ENCODE peak calls at places on chromosome 19, in six cellular contexts. One of them, this sample, is unnamed.

GRCh38 chr19:11041966-11042627 is 47.2 kb upstream of the LDLR start:
- DNase-seq in mesenchymal stem cell: no peak
- DNase-seq in IMR-90: no peak
- DNase-seq in H9: no peak
- DNase-seq in H1: no peak
- DNase-seq in trophoblast cell: no peak
- DNase-seq in this sample: no peak

GRCh38 chr19:29668746-29669609 is 3.7 kb downstream of the PLEKHF1 start:
- DNase-seq in mesenchymal stem cell: no peak
- DNase-seq in IMR-90: no peak
- DNase-seq in H9: no peak
- DNase-seq in H1: no peak
- DNase-seq in trophoblast cell: no peak
- DNase-seq in this sample: no peak

GRCh38 chr19:49684251-49684982 is 5.0 kb upstream of the ADM5 start:
- DNase-seq in mesenchymal stem cell: no peak
- DNase-seq in IMR-90: no peak
- DNase-seq in H9: peak
- DNase-seq in H1: peak
- DNase-seq in trophoblast cell: no peak
- DNase-seq in this sample: no peak

GRCh38 chr19:1168877-1169791 is 4.9 kb downstream of the SBNO2 start:
- DNase-seq in mesenchymal stem cell: peak
- DNase-seq in IMR-90: peak
- DNase-seq in H9: no peak
- DNase-seq in H1: no peak
- DNase-seq in trophoblast cell: peak
- DNase-seq in this sample: no peak

GRCh38 chr19:37933965-37934364 is 27.0 kb downstream of the SIPA1L3 start:
- DNase-seq in mesenchymal stem cell: peak
- DNase-seq in IMR-90: peak
- DNase-seq in H9: no peak
- DNase-seq in H1: no peak
- DNase-seq in trophoblast cell: peak
- DNase-seq in this sample: no peak

GRCh38 chr19:19214892-19215291 is 3.1 kb downstream of the NCAN start:
- DNase-seq in mesenchymal stem cell: peak
- DNase-seq in IMR-90: peak
- DNase-seq in H9: peak
- DNase-seq in H1: peak
- DNase-seq in trophoblast cell: peak
- DNase-seq in this sample: peak

GRCh38 chr19:15195987-15196682 is 4.7 kb downstream of the NOTCH3 start:
- DNase-seq in mesenchymal stem cell: no peak
- DNase-seq in IMR-90: no peak
- DNase-seq in H9: peak
- DNase-seq in H1: peak
- DNase-seq in trophoblast cell: peak
- DNase-seq in this sample: no peak

GRCh38 chr19:16382775-16383543 is 58.3 kb downstream of the KLF2 start:
- DNase-seq in mesenchymal stem cell: peak
- DNase-seq in IMR-90: peak
- DNase-seq in H9: peak
- DNase-seq in H1: peak
- DNase-seq in trophoblast cell: peak
- DNase-seq in this sample: peak

GRCh38 chr19:10192922-10193321 is 1.8 kb downstream of the DNMT1 start:
- DNase-seq in mesenchymal stem cell: no peak
- DNase-seq in IMR-90: no peak
- DNase-seq in H9: no peak
- DNase-seq in H1: no peak
- DNase-seq in trophoblast cell: peak
- DNase-seq in this sample: no peak

GRCh38 chr19:49684983-49685553 is 4.3 kb upstream of the ADM5 start:
- DNase-seq in mesenchymal stem cell: no peak
- DNase-seq in IMR-90: no peak
- DNase-seq in H9: no peak
- DNase-seq in H1: no peak
- DNase-seq in trophoblast cell: no peak
- DNase-seq in this sample: no peak

GRCh38 chr19:55690769-55691545 is 15.9 kb downstream of the EPN1 start:
- DNase-seq in mesenchymal stem cell: no peak
- DNase-seq in IMR-90: no peak
- DNase-seq in H9: no peak
- DNase-seq in H1: no peak
- DNase-seq in trophoblast cell: no peak
- DNase-seq in this sample: no peak

GRCh38 chr19:40611096-40611495 is 9.9 kb downstream of the LTBP4 start:
- DNase-seq in mesenchymal stem cell: no peak
- DNase-seq in IMR-90: no peak
- DNase-seq in H9: peak
- DNase-seq in H1: no peak
- DNase-seq in trophoblast cell: no peak
- DNase-seq in this sample: no peak

GRCh38 chr19:40613669-40614594 is 12.8 kb downstream of the LTBP4 start:
- DNase-seq in mesenchymal stem cell: peak
- DNase-seq in IMR-90: peak
- DNase-seq in H9: peak
- DNase-seq in H1: peak
- DNase-seq in trophoblast cell: peak
- DNase-seq in this sample: no peak

GRCh38 chr19:40614595-40615411 is 13.6 kb downstream of the LTBP4 start:
- DNase-seq in mesenchymal stem cell: peak
- DNase-seq in IMR-90: peak
- DNase-seq in H9: peak
- DNase-seq in H1: peak
- DNase-seq in trophoblast cell: peak
- DNase-seq in this sample: peak

GRCh38 chr19:40611900-40612698 is 10.9 kb downstream of the LTBP4 start:
- DNase-seq in mesenchymal stem cell: no peak
- DNase-seq in IMR-90: no peak
- DNase-seq in H9: no peak
- DNase-seq in H1: no peak
- DNase-seq in trophoblast cell: no peak
- DNase-seq in this sample: no peak

GRCh38 chr19:40612831-40613668 is 11.9 kb downstream of the LTBP4 start:
- DNase-seq in mesenchymal stem cell: peak
- DNase-seq in IMR-90: no peak
- DNase-seq in H9: peak
- DNase-seq in H1: peak
- DNase-seq in trophoblast cell: no peak
- DNase-seq in this sample: no peak
- H2BK5ac ChIP-seq in mesenchymal stem cell: no peak
- H2BK5ac ChIP-seq in IMR-90: peak
- H2BK5ac ChIP-seq in H9: no peak
- H2BK5ac ChIP-seq in H1: peak
- H2BK5ac ChIP-seq in trophoblast cell: peak
- H2BK5ac ChIP-seq in this sample: peak

DNA sequence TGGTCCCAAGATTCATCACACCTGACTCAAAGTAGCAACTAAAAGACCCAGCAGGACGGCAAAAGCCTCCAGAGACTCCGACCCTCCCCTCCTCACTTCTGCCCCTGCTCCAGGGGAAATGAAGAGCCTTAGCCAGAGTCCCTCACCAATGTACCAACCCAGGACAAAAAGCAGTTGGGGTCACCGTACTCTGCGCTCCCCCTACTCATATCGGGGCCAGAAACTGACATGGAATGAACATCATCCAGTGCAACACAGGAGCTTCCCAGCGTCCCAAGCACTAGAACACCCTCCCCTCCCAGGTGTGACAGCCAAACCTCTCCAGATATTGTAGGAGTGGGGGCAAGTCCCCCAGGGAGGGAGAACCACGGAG is 1.7 kb downstream of the EEF2 start:
- DNase-seq in mesenchymal stem cell: no peak
- DNase-seq in IMR-90: no peak
- DNase-seq in H9: no peak
- DNase-seq in H1: no peak
- DNase-seq in trophoblast cell: no peak
- DNase-seq in this sample: no peak
- H3K4ac ChIP-seq in mesenchymal stem cell: no peak
- H3K4ac ChIP-seq in IMR-90: no peak
- H3K4ac ChIP-seq in H9: no peak
- H3K4ac ChIP-seq in H1: no peak
- H3K4ac ChIP-seq in trophoblast cell: peak
- H3K4ac ChIP-seq in this sample: no peak

GRCh38 chr19:58563823-58564222 is 5.4 kb upstream of the UBE2M start:
- DNase-seq in mesenchymal stem cell: no peak
- DNase-seq in IMR-90: no peak
- DNase-seq in H9: no peak
- DNase-seq in H1: no peak
- DNase-seq in trophoblast cell: no peak
- DNase-seq in this sample: no peak

GRCh38 chr19:58562126-58563033 is 4.0 kb upstream of the UBE2M start:
- DNase-seq in mesenchymal stem cell: no peak
- DNase-seq in IMR-90: peak
- DNase-seq in H9: peak
- DNase-seq in H1: no peak
- DNase-seq in trophoblast cell: peak
- DNase-seq in this sample: no peak

GRCh38 chr19:58560921-58561320 is 2.5 kb upstream of the UBE2M start:
- DNase-seq in mesenchymal stem cell: no peak
- DNase-seq in IMR-90: no peak
- DNase-seq in H9: no peak
- DNase-seq in H1: no peak
- DNase-seq in trophoblast cell: no peak
- DNase-seq in this sample: no peak

GRCh38 chr19:58561373-58562125 is 3.1 kb upstream of the UBE2M start:
- DNase-seq in mesenchymal stem cell: no peak
- DNase-seq in IMR-90: no peak
- DNase-seq in H9: no peak
- DNase-seq in H1: no peak
- DNase-seq in trophoblast cell: peak
- DNase-seq in this sample: no peak

GRCh38 chr19:58563034-58563573 is 4.7 kb upstream of the UBE2M start:
- DNase-seq in mesenchymal stem cell: no peak
- DNase-seq in IMR-90: no peak
- DNase-seq in H9: peak
- DNase-seq in H1: no peak
- DNase-seq in trophoblast cell: no peak
- DNase-seq in this sample: no peak
- H2AFZ ChIP-seq in mesenchymal stem cell: no peak
- H2AFZ ChIP-seq in IMR-90: peak
- H2AFZ ChIP-seq in H9: no peak
- H2AFZ ChIP-seq in H1: no peak
- H2AFZ ChIP-seq in trophoblast cell: no peak
- H2AFZ ChIP-seq in this sample: no peak

GRCh38 chr19:45295873-45296272 is 26.8 kb downstream of the CKM start:
- DNase-seq in mesenchymal stem cell: no peak
- DNase-seq in IMR-90: no peak
- DNase-seq in H9: no peak
- DNase-seq in H1: no peak
- DNase-seq in trophoblast cell: no peak
- DNase-seq in this sample: no peak
- H2BK5ac ChIP-seq in mesenchymal stem cell: no peak
- H2BK5ac ChIP-seq in IMR-90: no peak
- H2BK5ac ChIP-seq in H9: no peak
- H2BK5ac ChIP-seq in H1: no peak
- H2BK5ac ChIP-seq in trophoblast cell: no peak
- H2BK5ac ChIP-seq in this sample: no peak

GRCh38 chr19:7904074-7905020 is 670 bp downstream of the MAP2K7 start:
- DNase-seq in mesenchymal stem cell: peak
- DNase-seq in IMR-90: no peak
- DNase-seq in H9: no peak
- DNase-seq in H1: no peak
- DNase-seq in trophoblast cell: peak
- DNase-seq in this sample: no peak

GRCh38 chr19:7901337-7901736 is 2.3 kb upstream of the MAP2K7 start:
- DNase-seq in mesenchymal stem cell: no peak
- DNase-seq in IMR-90: no peak
- DNase-seq in H9: no peak
- DNase-seq in H1: no peak
- DNase-seq in trophoblast cell: no peak
- DNase-seq in this sample: no peak

GRCh38 chr19:7902796-7903243 is 857 bp upstream of the MAP2K7 start:
- DNase-seq in mesenchymal stem cell: no peak
- DNase-seq in IMR-90: no peak
- DNase-seq in H9: no peak
- DNase-seq in H1: no peak
- DNase-seq in trophoblast cell: peak
- DNase-seq in this sample: no peak

GRCh38 chr19:7905298-7905697 is 1.6 kb downstream of the MAP2K7 start:
- DNase-seq in mesenchymal stem cell: no peak
- DNase-seq in IMR-90: no peak
- DNase-seq in H9: no peak
- DNase-seq in H1: no peak
- DNase-seq in trophoblast cell: no peak
- DNase-seq in this sample: no peak

DNA sequence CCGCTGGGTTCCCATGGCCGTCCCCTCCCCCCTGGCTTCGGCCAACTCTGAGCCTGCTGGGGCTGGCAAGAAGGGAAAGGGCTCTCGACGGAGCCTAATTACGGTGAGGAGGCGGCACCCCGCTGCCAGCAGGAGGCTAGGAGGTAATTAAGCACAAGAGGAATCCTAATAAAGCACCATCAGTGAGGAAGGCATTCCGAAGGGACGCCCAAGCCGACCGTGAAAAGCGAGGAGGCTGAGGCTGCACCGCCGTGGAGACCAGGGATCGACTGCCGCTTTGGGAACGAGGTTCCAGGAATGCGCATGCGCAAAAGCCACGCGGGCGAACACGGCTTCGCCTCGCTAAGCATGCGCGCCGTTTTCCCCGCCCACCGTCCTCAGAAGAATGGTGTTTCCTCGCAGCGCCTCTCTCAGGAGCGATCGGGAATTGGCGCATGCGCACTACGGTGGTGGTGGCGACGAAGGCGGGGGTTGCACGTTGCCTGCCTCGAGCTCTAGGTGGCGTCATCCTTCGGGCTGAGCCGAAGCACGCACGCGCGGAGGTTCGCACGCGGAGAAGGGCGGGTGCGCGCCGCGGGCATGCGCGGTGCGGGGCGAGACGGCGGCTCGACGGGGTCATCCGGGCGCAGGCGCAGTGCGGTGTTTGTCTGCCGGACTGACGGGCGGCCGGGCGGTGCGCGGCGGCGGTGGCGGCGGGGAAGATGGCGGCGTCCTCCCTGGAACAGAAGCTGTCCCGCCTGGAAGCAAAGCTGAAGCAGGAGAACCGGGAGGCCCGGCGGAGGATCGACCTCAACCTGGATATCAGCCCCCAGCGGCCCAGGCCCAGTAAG is at the start of gene MAP2K7:
- DNase-seq in mesenchymal stem cell: peak
- DNase-seq in IMR-90: peak
- DNase-seq in H9: peak
- DNase-seq in H1: peak
- DNase-seq in trophoblast cell: peak
- DNase-seq in this sample: peak
- H3K4ac ChIP-seq in mesenchymal stem cell: peak
- H3K4ac ChIP-seq in IMR-90: peak
- H3K4ac ChIP-seq in H9: no peak
- H3K4ac ChIP-seq in H1: peak
- H3K4ac ChIP-seq in trophoblast cell: peak
- H3K4ac ChIP-seq in this sample: no peak

GRCh38 chr19:33819875-33820781 is 23.5 kb downstream of the KCTD15 start:
- DNase-seq in mesenchymal stem cell: peak
- DNase-seq in IMR-90: peak
- DNase-seq in H9: peak
- DNase-seq in H1: peak
- DNase-seq in trophoblast cell: peak
- DNase-seq in this sample: peak
- H2AFZ ChIP-seq in mesenchymal stem cell: peak
- H2AFZ ChIP-seq in IMR-90: peak
- H2AFZ ChIP-seq in H9: no peak
- H2AFZ ChIP-seq in H1: peak
- H2AFZ ChIP-seq in trophoblast cell: no peak
- H2AFZ ChIP-seq in this sample: peak

GRCh38 chr19:2476451-2477140 is 669 bp downstream of the GADD45B start:
- DNase-seq in mesenchymal stem cell: peak
- DNase-seq in IMR-90: peak
- DNase-seq in H9: no peak
- DNase-seq in H1: peak
- DNase-seq in trophoblast cell: peak
- DNase-seq in this sample: no peak
- H2BK5ac ChIP-seq in mesenchymal stem cell: peak
- H2BK5ac ChIP-seq in IMR-90: peak
- H2BK5ac ChIP-seq in H9: no peak
- H2BK5ac ChIP-seq in H1: no peak
- H2BK5ac ChIP-seq in trophoblast cell: peak
- H2BK5ac ChIP-seq in this sample: no peak